ENCODE peak calls at places on chromosomes 3 and 15, in seven cellular contexts. W, J, F, E, H, I and N are unnamed samples.

GRCh38 chr15:100929641-100930042 is 10.5 kb downstream of the LRRK1 start:
- DNase-seq in W (peak; percentile 49), J (peak; percentile 74), F (no peak), E (peak; percentile 9), H (no peak), I (no peak), N (no peak)

GRCh38 chr3:148333091-148333490 is 364.6 kb upstream of the AGTR1 start:
- DNase-seq in W (no peak), J (no peak), F (no peak), E (no peak), H (no peak), I (no peak), N (no peak)

GRCh38 chr15:35439291-35439690 is 106.7 kb downstream of the DPH6 start:
- DNase-seq in W (no peak), J (no peak), F (no peak), E (peak; percentile 67), H (no peak), I (no peak), N (peak; percentile 84)

GRCh38 chr15:41806291-41807181 is 21.4 kb upstream of the JMJD7 start:
- DNase-seq in W (no peak), J (peak; percentile 88), F (no peak), E (no peak), H (peak; percentile 94), I (no peak), N (no peak)

GRCh38 chr3:152638707-152639450 is 196.1 kb upstream of the P2RY1 start:
- DNase-seq in W (no peak), J (peak; percentile 78), F (no peak), E (peak; percentile 16), H (peak; percentile 63), I (no peak), N (peak; percentile 66)

GRCh38 chr3:161339517-161340500 is 31.5 kb downstream of the SPTSSB start:
- DNase-seq in W (peak; percentile 15), J (no peak), F (no peak), E (no peak), H (no peak), I (no peak), N (no peak)

GRCh38 chr15:34795267-34796081 is at the start of gene ACTC1:
- DNase-seq in W (peak; percentile 77), J (peak; percentile 50), F (no peak), E (peak; percentile 40), H (peak; percentile 45), I (peak; percentile 54), N (peak; percentile 77)

GRCh38 chr3:24496529-24497482 is 2.2 kb upstream of the THRB start:
- DNase-seq in W (peak; percentile 64), J (no peak), F (no peak), E (peak; percentile 89), H (peak; percentile 55), I (peak; percentile 86), N (peak; percentile 73)

GRCh38 chr15:77846360-77846759 is 213.6 kb upstream of the LINGO1 start:
- DNase-seq in W (no peak), J (no peak), F (no peak), E (peak; percentile 13), H (no peak), I (no peak), N (no peak)

GRCh38 chr3:8964436-8965370 is 1.4 kb upstream of the RAD18 start:
- DNase-seq in W (no peak), J (peak; percentile 86), F (no peak), E (peak; percentile 67), H (peak; percentile 89), I (no peak), N (peak; percentile 86)

GRCh38 chr3:156744631-156745030 is 70.2 kb downstream of the TIPARP start:
- DNase-seq in W (no peak), J (no peak), F (no peak), E (no peak), H (no peak), I (no peak), N (no peak)

GRCh38 chr3:142958707-142959106 is 4.8 kb downstream of the PAQR9 start:
- DNase-seq in W (no peak), J (peak; percentile 98), F (no peak), E (peak; percentile 30), H (peak; percentile 93), I (no peak), N (peak; percentile 23)

GRCh38 chr3:126133606-126134005 is 46.8 kb downstream of the ALDH1L1 start:
- DNase-seq in W (no peak), J (no peak), F (no peak), E (no peak), H (no peak), I (peak; percentile 15), N (no peak)

GRCh38 chr3:128794067-128794768 is 68.2 kb downstream of the RAB7A start:
- DNase-seq in W (no peak), J (peak; percentile 96), F (no peak), E (peak; percentile 86), H (peak; percentile 89), I (no peak), N (peak; percentile 78)

GRCh38 chr3:194938845-194939531 is 253.3 kb downstream of the FAM43A start:
- DNase-seq in W (no peak), J (no peak), F (no peak), E (no peak), H (peak; percentile 45), I (no peak), N (peak; percentile 11)

GRCh38 chr15:78415284-78415683 is 22.7 kb upstream of the IREB2 start:
- DNase-seq in W (no peak), J (peak; percentile 22), F (no peak), E (peak; percentile 22), H (peak; percentile 44), I (no peak), N (peak; percentile 57)

GRCh38 chr15:91426412-91426811 is 326.4 kb downstream of the SV2B start:
- DNase-seq in W (no peak), J (peak; percentile 94), F (no peak), E (no peak), H (peak; percentile 33), I (no peak), N (no peak)

GRCh38 chr3:13477946-13478345 is 2.2 kb upstream of the HDAC11 start:
- DNase-seq in W (no peak), J (no peak), F (no peak), E (no peak), H (no peak), I (no peak), N (no peak)

GRCh38 chr3:61407397-61407796 is 154.0 kb upstream of the PTPRG start:
- DNase-seq in W (no peak), J (no peak), F (no peak), E (no peak), H (no peak), I (no peak), N (no peak)

GRCh38 chr3:155744091-155744625 is 713 bp downstream of the PLCH1 start:
- DNase-seq in W (peak; percentile 94), J (peak; percentile 33), F (no peak), E (peak; percentile 22), H (peak; percentile 47), I (peak; percentile 63), N (no peak)

DNA sequence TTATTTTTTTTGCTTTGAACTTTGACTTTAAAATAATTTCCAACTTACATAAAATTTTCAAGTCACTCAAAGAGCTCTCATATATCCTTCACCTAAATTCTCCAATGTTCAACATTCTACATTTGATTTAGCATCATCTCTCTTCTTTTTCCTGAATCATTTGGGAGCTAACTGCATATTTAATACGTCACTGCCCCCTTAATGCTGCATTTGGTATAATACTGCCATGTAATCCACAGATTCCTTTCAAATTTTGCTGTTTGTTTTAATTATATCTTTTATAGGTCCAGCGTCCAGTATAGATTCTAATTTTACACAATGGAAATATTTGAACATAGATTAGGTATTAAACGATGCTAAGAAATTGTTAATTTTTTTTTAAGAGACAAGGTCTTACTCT is 2.3 kb upstream of the EIF2AK4 start:
- DNase-seq in W (no peak), J (no peak), F (no peak), E (no peak), H (no peak), I (no peak), N (no peak)
- TF ChIP-seq CTCF in W (no peak), J (peak; percentile 30), F (no peak), E (no peak), H (no peak), I (no peak), N (no peak)

DNA sequence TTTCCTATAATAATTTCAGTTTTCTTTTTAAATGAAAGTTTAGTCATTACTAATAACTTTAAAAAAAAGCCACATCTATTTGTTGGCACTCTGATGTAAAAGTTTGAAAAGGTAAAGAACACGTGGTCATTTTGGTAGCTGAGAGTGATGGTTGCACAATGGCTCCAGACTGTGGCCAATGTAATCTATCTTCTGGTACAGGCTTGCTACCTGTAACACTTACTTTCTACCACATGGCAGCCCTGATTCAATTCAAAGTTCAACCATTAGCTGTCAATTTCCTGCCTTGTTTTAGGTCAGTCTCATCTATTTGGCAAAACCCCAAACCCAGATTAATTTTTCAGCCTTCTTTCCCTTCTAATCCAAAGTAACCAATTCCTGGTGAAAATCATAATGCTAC is 126.1 kb downstream of the TUSC7 start:
- DNase-seq in W (no peak), J (no peak), F (no peak), E (no peak), H (no peak), I (no peak), N (peak; percentile 8)
- TF ChIP-seq CTCF in W (no peak), J (no peak), F (no peak), E (no peak), H (no peak), I (no peak), N (no peak)

DNA sequence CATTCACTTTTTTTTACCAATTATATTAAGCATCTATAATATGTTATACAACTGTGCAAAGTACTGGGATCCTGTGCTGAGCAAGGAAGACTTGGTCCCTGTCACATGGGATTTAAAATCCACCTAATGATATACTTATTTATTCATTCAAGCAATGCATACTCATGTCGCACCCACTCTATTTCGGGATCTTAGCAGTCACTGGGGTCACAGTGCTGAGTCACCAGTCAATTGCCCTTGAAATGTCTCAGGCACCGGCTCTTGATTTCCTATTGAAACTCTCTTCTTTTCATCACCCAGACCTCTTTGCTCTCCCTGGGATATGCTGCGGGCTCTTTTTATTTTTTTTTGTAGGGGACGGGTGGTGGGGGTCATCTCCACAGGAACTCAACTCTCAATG is 194.5 kb upstream of the GAP43 start:
- DNase-seq in W (no peak), J (no peak), F (no peak), E (no peak), H (no peak), I (no peak), N (no peak)
- TF ChIP-seq CTCF in W (no peak), J (no peak), F (no peak), E (no peak), H (no peak), I (no peak), N (no peak)

DNA sequence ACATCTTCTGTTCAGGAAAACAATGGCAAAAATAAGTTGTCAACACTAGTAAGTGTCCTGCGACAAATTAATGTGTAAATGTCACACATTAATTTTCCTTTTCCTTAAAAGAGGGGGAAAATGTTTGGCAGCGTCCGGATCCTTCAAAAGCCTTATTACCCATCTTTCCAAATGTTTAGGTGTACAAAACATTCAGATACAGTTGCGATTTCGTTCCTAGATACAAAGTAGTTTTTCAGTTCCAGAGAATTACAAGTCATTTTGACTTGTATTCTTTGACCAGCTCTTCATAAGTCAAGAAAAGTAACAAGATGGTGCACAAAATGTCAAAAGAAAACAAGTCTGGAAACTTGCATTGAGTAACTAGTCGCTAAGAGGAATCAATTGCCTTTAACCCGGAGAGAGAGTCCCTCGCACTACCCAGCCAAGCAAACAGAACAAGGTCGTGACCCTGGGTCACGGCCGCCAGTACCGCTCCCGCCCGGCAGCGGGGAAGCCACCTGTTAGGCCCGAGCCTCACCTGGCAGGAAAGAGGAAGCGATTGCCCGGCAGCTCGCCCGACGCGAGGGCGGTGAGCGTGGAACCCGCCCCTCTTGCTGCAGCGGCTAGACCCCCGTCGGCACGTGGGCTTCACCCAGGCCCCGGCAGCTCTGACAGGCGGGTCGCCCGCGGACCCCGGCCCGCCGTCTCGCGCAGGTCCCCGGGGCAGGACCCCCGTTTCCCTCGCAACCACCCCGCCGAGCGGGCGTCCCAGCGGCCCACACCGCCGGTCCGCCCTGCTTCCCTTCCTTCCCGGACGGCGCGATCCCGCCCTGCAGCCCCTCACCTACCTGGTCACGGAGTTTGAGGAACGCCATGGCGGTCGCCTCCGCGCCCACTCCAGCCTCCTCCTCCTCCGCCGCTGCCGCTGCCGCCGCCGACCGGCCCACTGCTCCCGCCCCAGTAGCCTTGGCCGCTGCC is 61.0 kb upstream of the ANKRD28 start:
- DNase-seq in W (peak; percentile 55), J (peak; percentile 44), F (peak; percentile 70), E (no peak), H (peak; percentile 55), I (peak; percentile 88), N (peak; percentile 4)
- TF ChIP-seq CTCF in W (no peak), J (no peak), F (peak; percentile 19), E (no peak), H (no peak), I (no peak), N (no peak)